ENCODE peak calls at places on chromosomes 4 and X, in four cellular contexts. One of them, this sample, is unnamed.

GRCh38 chrX:151830911-151831310 is 81.8 kb upstream of the MAGEA4 start:
- DNase-seq in astrocyte: peak
- DNase-seq in Caki2: no peak
- DNase-seq in AG04449: no peak
- DNase-seq in this sample: no peak

GRCh38 chr4:146814736-146815135 is 130.9 kb downstream of the TTC29 start:
- DNase-seq in astrocyte: no peak
- DNase-seq in AG04449: no peak
- DNase-seq in Caki2: no peak
- DNase-seq in this sample: no peak

GRCh38 chr4:163665521-163666334 is 171.2 kb downstream of the TMA16 start:
- DNase-seq in AG04449: no peak
- DNase-seq in Caki2: no peak
- DNase-seq in astrocyte: no peak
- DNase-seq in this sample: no peak

GRCh38 chr4:6217716-6218381 is 17.5 kb upstream of the JAKMIP1 start:
- DNase-seq in astrocyte: no peak
- DNase-seq in AG04449: no peak
- DNase-seq in Caki2: no peak
- DNase-seq in this sample: no peak

GRCh38 chr4:38189445-38189844 is 229.2 kb downstream of the PTTG2 start:
- DNase-seq in AG04449: no peak
- DNase-seq in Caki2: peak
- DNase-seq in astrocyte: peak
- DNase-seq in this sample: no peak

GRCh38 chr4:85913925-85914694 is 439.2 kb downstream of the ARHGAP24 start:
- DNase-seq in astrocyte: no peak
- DNase-seq in AG04449: no peak
- DNase-seq in Caki2: no peak
- DNase-seq in this sample: no peak

GRCh38 chr4:163922302-163922701 is 427.8 kb downstream of the TMA16 start:
- DNase-seq in AG04449: no peak
- DNase-seq in astrocyte: no peak
- DNase-seq in Caki2: no peak
- DNase-seq in this sample: no peak

GRCh38 chr4:128220286-128221235 is 67.1 kb downstream of the PGRMC2 start:
- DNase-seq in Caki2: peak
- DNase-seq in AG04449: no peak
- DNase-seq in astrocyte: peak
- DNase-seq in this sample: no peak

GRCh38 chr4:7161721-7162214 is 30.6 kb upstream of the SORCS2 start:
- DNase-seq in astrocyte: peak
- DNase-seq in AG04449: peak
- DNase-seq in Caki2: no peak
- DNase-seq in this sample: no peak

GRCh38 chr4:42558156-42558555 is 98.7 kb downstream of the ATP8A1 start:
- DNase-seq in astrocyte: no peak
- DNase-seq in Caki2: no peak
- DNase-seq in AG04449: no peak
- DNase-seq in this sample: no peak

GRCh38 chr4:68257719-68258118 is 12.2 kb upstream of the TMPRSS11B start:
- DNase-seq in astrocyte: no peak
- DNase-seq in Caki2: no peak
- DNase-seq in AG04449: no peak
- DNase-seq in this sample: no peak

GRCh38 chr4:26183017-26183416 is 137.8 kb upstream of the RBPJ start:
- DNase-seq in astrocyte: peak
- DNase-seq in Caki2: no peak
- DNase-seq in AG04449: no peak
- DNase-seq in this sample: no peak

This sample was measured in GM06990.